ENCODE peak calls at places on chromosomes 6 and 20, in six cellular contexts. One of them, this sample, is unnamed.

GRCh38 chr20:39358052-39358451 is 395.9 kb downstream of the DHX35 start:
- DNase-seq in brain pericyte: no peak
- DNase-seq in activated CD4-positive, alpha-beta T cell treated with anti-CD3 and anti-CD28 coated beads, Interleukin-2, amount 10 ng/mL, durations not matched to agents 7 days and 5 days: no peak
- DNase-seq in H9: no peak
- DNase-seq in amygdala: no peak
- DNase-seq in activated T-helper 1 cell treated with Interleukin-2 at 50 U/mL for 16 hours: no peak
- DNase-seq in this sample: no peak

GRCh38 chr20:59962155-59962554 is 3.9 kb downstream of the CDH26 start:
- DNase-seq in H9: no peak
- DNase-seq in activated CD4-positive, alpha-beta T cell treated with anti-CD3 and anti-CD28 coated beads, Interleukin-2, amount 10 ng/mL, durations not matched to agents 7 days and 5 days: no peak
- DNase-seq in activated T-helper 1 cell treated with Interleukin-2 at 50 U/mL for 16 hours: no peak
- DNase-seq in brain pericyte: no peak
- DNase-seq in amygdala: no peak
- DNase-seq in this sample: no peak

GRCh38 chr20:58993332-58994248 is 12.5 kb downstream of the NELFCD start:
- DNase-seq in amygdala: no peak
- DNase-seq in H9: no peak
- DNase-seq in activated T-helper 1 cell treated with Interleukin-2 at 50 U/mL for 16 hours: no peak
- DNase-seq in brain pericyte: no peak
- DNase-seq in activated CD4-positive, alpha-beta T cell treated with anti-CD3 and anti-CD28 coated beads, Interleukin-2, amount 10 ng/mL, durations not matched to agents 7 days and 5 days: no peak
- DNase-seq in this sample: no peak

GRCh38 chr6:137217801-137218472 is 1.2 kb downstream of the IFNGR1 start:
- DNase-seq in activated CD4-positive, alpha-beta T cell treated with anti-CD3 and anti-CD28 coated beads, Interleukin-2, amount 10 ng/mL, durations not matched to agents 7 days and 5 days: no peak
- DNase-seq in amygdala: no peak
- DNase-seq in H9: no peak
- DNase-seq in activated T-helper 1 cell treated with Interleukin-2 at 50 U/mL for 16 hours: no peak
- DNase-seq in brain pericyte: no peak
- DNase-seq in this sample: peak

GRCh38 chr20:46230811-46231282 is 77.5 kb downstream of the CDH22 start:
- DNase-seq in activated CD4-positive, alpha-beta T cell treated with anti-CD3 and anti-CD28 coated beads, Interleukin-2, amount 10 ng/mL, durations not matched to agents 7 days and 5 days: no peak
- DNase-seq in brain pericyte: no peak
- DNase-seq in H9: peak
- DNase-seq in activated T-helper 1 cell treated with Interleukin-2 at 50 U/mL for 16 hours: no peak
- DNase-seq in amygdala: no peak
- DNase-seq in this sample: peak

GRCh38 chr6:107866606-107867301 is 42.6 kb upstream of the SCML4 start:
- DNase-seq in activated CD4-positive, alpha-beta T cell treated with anti-CD3 and anti-CD28 coated beads, Interleukin-2, amount 10 ng/mL, durations not matched to agents 7 days and 5 days: peak
- DNase-seq in amygdala: no peak
- DNase-seq in activated T-helper 1 cell treated with Interleukin-2 at 50 U/mL for 16 hours: no peak
- DNase-seq in brain pericyte: no peak
- DNase-seq in H9: no peak
- DNase-seq in this sample: peak

GRCh38 chr20:18144541-18145099 is 7.0 kb downstream of the KAT14 start:
- DNase-seq in activated T-helper 1 cell treated with Interleukin-2 at 50 U/mL for 16 hours: no peak
- DNase-seq in brain pericyte: no peak
- DNase-seq in activated CD4-positive, alpha-beta T cell treated with anti-CD3 and anti-CD28 coated beads, Interleukin-2, amount 10 ng/mL, durations not matched to agents 7 days and 5 days: no peak
- DNase-seq in amygdala: no peak
- DNase-seq in H9: no peak
- DNase-seq in this sample: peak

GRCh38 chr6:7671076-7671475 is 54.8 kb upstream of the BMP6 start:
- DNase-seq in amygdala: no peak
- DNase-seq in H9: no peak
- DNase-seq in brain pericyte: no peak
- DNase-seq in activated T-helper 1 cell treated with Interleukin-2 at 50 U/mL for 16 hours: no peak
- DNase-seq in activated CD4-positive, alpha-beta T cell treated with anti-CD3 and anti-CD28 coated beads, Interleukin-2, amount 10 ng/mL, durations not matched to agents 7 days and 5 days: no peak
- DNase-seq in this sample: peak

GRCh38 chr6:146913842-146914562 is 290.2 kb upstream of the STXBP5 start:
- DNase-seq in activated CD4-positive, alpha-beta T cell treated with anti-CD3 and anti-CD28 coated beads, Interleukin-2, amount 10 ng/mL, durations not matched to agents 7 days and 5 days: no peak
- DNase-seq in H9: peak
- DNase-seq in amygdala: no peak
- DNase-seq in activated T-helper 1 cell treated with Interleukin-2 at 50 U/mL for 16 hours: no peak
- DNase-seq in brain pericyte: peak
- DNase-seq in this sample: peak

GRCh38 chr20:34753706-34754461 is 49.7 kb downstream of the TP53INP2 start:
- DNase-seq in brain pericyte: no peak
- DNase-seq in activated T-helper 1 cell treated with Interleukin-2 at 50 U/mL for 16 hours: no peak
- DNase-seq in amygdala: no peak
- DNase-seq in H9: no peak
- DNase-seq in activated CD4-positive, alpha-beta T cell treated with anti-CD3 and anti-CD28 coated beads, Interleukin-2, amount 10 ng/mL, durations not matched to agents 7 days and 5 days: no peak
- DNase-seq in this sample: no peak

GRCh38 chr6:100281471-100281878 is 183.2 kb downstream of the SIM1 start:
- DNase-seq in H9: peak
- DNase-seq in activated T-helper 1 cell treated with Interleukin-2 at 50 U/mL for 16 hours: no peak
- DNase-seq in amygdala: no peak
- DNase-seq in brain pericyte: no peak
- DNase-seq in activated CD4-positive, alpha-beta T cell treated with anti-CD3 and anti-CD28 coated beads, Interleukin-2, amount 10 ng/mL, durations not matched to agents 7 days and 5 days: no peak
- DNase-seq in this sample: peak

GRCh38 chr6:9139762-9140161 is 704.4 kb upstream of the SLC35B3 start:
- DNase-seq in brain pericyte: no peak
- DNase-seq in activated T-helper 1 cell treated with Interleukin-2 at 50 U/mL for 16 hours: no peak
- DNase-seq in H9: no peak
- DNase-seq in amygdala: no peak
- DNase-seq in activated CD4-positive, alpha-beta T cell treated with anti-CD3 and anti-CD28 coated beads, Interleukin-2, amount 10 ng/mL, durations not matched to agents 7 days and 5 days: no peak
- DNase-seq in this sample: no peak

GRCh38 chr20:56945901-56946300 is 316.8 kb downstream of the TFAP2C start:
- DNase-seq in activated CD4-positive, alpha-beta T cell treated with anti-CD3 and anti-CD28 coated beads, Interleukin-2, amount 10 ng/mL, durations not matched to agents 7 days and 5 days: no peak
- DNase-seq in brain pericyte: no peak
- DNase-seq in amygdala: no peak
- DNase-seq in H9: no peak
- DNase-seq in activated T-helper 1 cell treated with Interleukin-2 at 50 U/mL for 16 hours: no peak
- DNase-seq in this sample: no peak

GRCh38 chr6:1701668-1702353 is 92.1 kb downstream of the FOXC1 start:
- DNase-seq in activated CD4-positive, alpha-beta T cell treated with anti-CD3 and anti-CD28 coated beads, Interleukin-2, amount 10 ng/mL, durations not matched to agents 7 days and 5 days: no peak
- DNase-seq in brain pericyte: no peak
- DNase-seq in amygdala: no peak
- DNase-seq in H9: no peak
- DNase-seq in activated T-helper 1 cell treated with Interleukin-2 at 50 U/mL for 16 hours: no peak
- DNase-seq in this sample: peak

This sample was measured in renal cortical epithelial cell.